ENCODE peak calls at places on chromosomes 1 and 21, in eight cellular contexts. P, F, A, Z, K, H, B and J are unnamed samples.

GRCh38 chr1:218364028-218364710 is 19.0 kb downstream of the TGFB2 start:
- DNase-seq in P (no peak), F (no peak), A (no peak), Z (no peak), K (no peak), H (peak), B (no peak), J (no peak)

GRCh38 chr1:245874942-245875580 is 632.0 kb downstream of the SMYD3 start:
- DNase-seq in P (peak), F (peak), A (peak), Z (peak), K (peak), H (peak), B (peak), J (no peak)

GRCh38 chr1:98110674-98111073 is 189.8 kb upstream of the DPYD start:
- DNase-seq in P (no peak), F (no peak), A (no peak), Z (no peak), K (no peak), H (no peak), B (no peak), J (no peak)

GRCh38 chr1:86515597-86515996 is 31.3 kb upstream of the CLCA4 start:
- DNase-seq in P (no peak), F (no peak), A (no peak), Z (peak), K (no peak), H (no peak), B (no peak), J (no peak)

GRCh38 chr1:234971586-234972297 is 156.9 kb downstream of the TOMM20 start:
- DNase-seq in P (no peak), F (no peak), A (no peak), Z (no peak), K (no peak), H (no peak), B (no peak), J (no peak)

GRCh38 chr21:36282568-36283230 is 37.3 kb upstream of the MORC3 start:
- DNase-seq in P (no peak), F (no peak), A (no peak), Z (no peak), K (no peak), H (no peak), B (no peak), J (no peak)

GRCh38 chr1:21329209-21329844 is 39.1 kb upstream of the ECE1 start:
- DNase-seq in P (no peak), F (no peak), A (no peak), Z (peak), K (no peak), H (peak), B (no peak), J (no peak)

GRCh38 chr1:31420716-31421115 is 7.7 kb downstream of the SERINC2 start:
- DNase-seq in P (no peak), F (no peak), A (no peak), Z (no peak), K (no peak), H (no peak), B (no peak), J (no peak)

GRCh38 chr1:78843111-78843908 is 163.2 kb downstream of the ADGRL4 start:
- DNase-seq in P (no peak), F (no peak), A (no peak), Z (no peak), K (no peak), H (no peak), B (no peak), J (no peak)

GRCh38 chr1:66085600-66085999 is 292.9 kb downstream of the PDE4B start:
- DNase-seq in P (no peak), F (no peak), A (no peak), Z (no peak), K (no peak), H (no peak), B (no peak), J (no peak)

GRCh38 chr1:111208921-111209320 is 8.5 kb upstream of the DENND2D start:
- DNase-seq in P (no peak), F (no peak), A (no peak), Z (no peak), K (no peak), H (no peak), B (no peak), J (no peak)

GRCh38 chr1:32896451-32896850 is 4.7 kb downstream of the TMEM54 start:
- DNase-seq in P (no peak), F (no peak), A (no peak), Z (no peak), K (no peak), H (no peak), B (no peak), J (no peak)

GRCh38 chr1:55823521-55824296 is 608.5 kb upstream of the USP24 start:
- DNase-seq in P (no peak), F (no peak), A (no peak), Z (no peak), K (no peak), H (no peak), B (no peak), J (no peak)

GRCh38 chr1:33317946-33318345 is 3.0 kb downstream of the A3GALT2 start:
- DNase-seq in P (no peak), F (no peak), A (no peak), Z (no peak), K (no peak), H (no peak), B (no peak), J (no peak)

GRCh38 chr1:198030682-198031081 is 113.5 kb downstream of the LHX9 start:
- DNase-seq in P (no peak), F (no peak), A (no peak), Z (no peak), K (no peak), H (no peak), B (no peak), J (no peak)

GRCh38 chr21:45833437-45833836 is 148.1 kb upstream of the COL6A1 start:
- DNase-seq in P (no peak), F (no peak), A (no peak), Z (no peak), K (peak), H (no peak), B (peak), J (no peak)

GRCh38 chr21:34072145-34073031 is 990 bp upstream of the MRPS6 start:
- DNase-seq in P (no peak), F (peak), A (peak), Z (no peak), K (no peak), H (peak), B (no peak), J (peak)

GRCh38 chr1:119336738-119337315 is 31.8 kb upstream of the HAO2 start:
- DNase-seq in P (no peak), F (no peak), A (no peak), Z (no peak), K (no peak), H (no peak), B (no peak), J (no peak)

GRCh38 chr1:230204852-230205251 is 137.8 kb downstream of the GALNT2 start:
- DNase-seq in P (peak), F (peak), A (no peak), Z (peak), K (no peak), H (no peak), B (no peak), J (no peak)

DNA sequence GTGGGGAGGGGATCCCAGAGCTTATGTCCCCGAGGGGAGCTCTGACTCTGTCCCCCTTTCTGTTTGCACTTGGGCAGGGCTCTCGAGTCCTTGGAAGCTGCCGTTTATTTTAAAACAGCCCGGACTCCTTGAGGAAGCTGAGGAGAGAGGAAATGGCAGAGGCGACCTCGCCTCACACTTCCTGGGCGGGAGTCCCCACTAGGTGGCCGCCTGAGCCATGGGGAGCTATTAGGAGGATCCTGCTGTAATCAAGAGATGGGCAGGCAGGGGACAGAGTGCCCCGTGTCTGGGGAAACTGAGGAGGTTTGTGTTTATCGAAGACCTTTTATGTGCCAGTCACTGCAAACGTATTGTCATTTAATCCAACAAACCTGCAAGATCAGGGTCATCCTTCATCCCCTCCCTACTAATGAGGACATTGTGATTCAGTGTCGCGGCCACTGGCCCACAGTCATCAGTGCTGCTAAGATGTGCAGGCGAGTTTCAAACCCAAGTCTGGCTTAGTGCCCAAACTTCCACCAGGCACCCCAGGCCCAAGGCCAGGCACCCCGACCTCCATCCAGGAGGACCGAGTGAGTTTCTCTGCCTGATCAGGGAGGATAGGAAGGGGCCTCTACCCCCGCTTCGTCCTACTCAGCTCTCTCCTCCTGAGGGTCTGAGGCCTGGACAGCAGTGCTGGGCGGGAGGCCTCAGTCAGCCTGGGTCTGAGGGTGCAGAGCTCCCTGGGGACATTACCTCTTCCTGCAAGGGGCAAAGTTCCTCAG is 316.9 kb upstream of the VAMP3 start:
- DNase-seq in P (no peak), F (no peak), A (no peak), Z (peak), K (peak), H (no peak), B (peak), J (no peak)
- TF ChIP-seq CTCF in P (peak), F (no peak), A (peak), Z (peak), K (peak), H (peak), B (peak), J (peak)

DNA sequence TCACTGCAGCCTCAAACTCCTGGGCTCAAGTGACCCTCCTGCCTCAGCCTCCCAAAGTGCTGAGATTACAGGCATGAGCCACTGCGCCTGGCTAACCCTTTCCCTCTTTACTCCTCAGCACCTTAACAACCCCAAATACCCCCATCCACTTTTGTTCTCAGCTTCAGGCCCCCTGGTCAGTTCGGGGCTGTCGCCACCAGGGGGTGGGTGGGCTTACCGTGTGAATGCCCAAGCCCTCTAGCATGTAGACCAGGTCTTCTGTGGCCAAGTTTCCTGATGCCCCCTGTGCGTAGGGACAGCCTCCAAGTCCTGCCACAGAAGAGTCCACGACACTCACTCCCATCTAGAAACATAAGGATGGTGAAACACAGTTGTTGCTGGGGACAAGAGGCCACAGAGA is 3.6 kb upstream of the GALE start:
- DNase-seq in P (no peak), F (no peak), A (no peak), Z (no peak), K (no peak), H (no peak), B (no peak), J (no peak)
- TF ChIP-seq CTCF in P (no peak), F (no peak), A (no peak), Z (no peak), K (no peak), H (no peak), B (no peak), J (peak)

DNA sequence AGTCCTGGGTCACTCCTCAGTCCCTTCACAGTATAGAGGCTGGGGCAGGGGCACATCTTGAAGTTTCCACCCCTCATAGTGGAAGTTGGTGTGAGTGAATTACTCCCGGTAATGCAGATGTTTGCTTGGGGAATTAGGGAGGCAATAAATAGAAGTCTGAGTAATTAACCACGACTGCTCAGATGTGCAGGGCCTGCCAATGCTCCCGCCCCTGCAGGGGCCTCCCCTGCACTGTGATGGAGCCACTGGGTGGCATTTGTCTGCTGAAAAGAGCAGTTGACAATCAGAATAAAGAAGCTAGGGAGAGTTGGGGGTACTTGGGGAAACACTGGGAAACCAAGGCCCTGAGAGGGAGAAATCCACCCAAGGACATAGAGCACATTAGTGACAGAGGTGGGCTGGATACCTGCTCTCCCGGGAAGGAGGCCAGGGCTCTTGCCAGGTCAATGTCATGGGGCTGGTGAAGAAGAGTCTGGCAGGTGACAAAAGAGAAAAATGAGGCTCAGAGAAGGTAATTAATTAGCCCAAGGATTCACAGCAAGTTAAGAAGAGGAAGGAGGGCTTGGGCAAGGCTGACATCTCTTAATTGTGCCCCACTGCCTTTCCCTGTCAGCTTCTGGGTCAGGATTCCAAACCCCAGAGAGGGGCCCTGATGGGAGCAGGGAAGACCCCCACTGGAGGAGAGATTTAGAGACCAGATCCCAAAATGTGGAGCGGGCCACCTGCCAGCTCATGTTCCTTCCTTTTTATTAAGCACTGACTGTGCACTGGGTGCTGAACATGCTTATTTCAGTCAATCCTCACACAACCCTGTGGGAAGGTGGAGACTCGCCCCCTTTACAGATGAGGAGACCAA is 436.2 kb downstream of the MATN1 start:
- DNase-seq in P (no peak), F (no peak), A (no peak), Z (no peak), K (no peak), H (no peak), B (peak), J (peak)
- TF ChIP-seq CTCF in P (no peak), F (no peak), A (no peak), Z (no peak), K (no peak), H (no peak), B (no peak), J (no peak)

GRCh38 chr1:44021581-44022321 is 9.5 kb downstream of the SLC6A9 start:
- DNase-seq in P (no peak), F (no peak), A (no peak), Z (no peak), K (peak), H (no peak), B (peak), J (no peak)
- TF ChIP-seq CTCF in P (no peak), F (no peak), A (no peak), Z (no peak), K (peak), H (no peak), B (no peak), J (peak)

GRCh38 chr1:160544647-160545046 is 21.6 kb upstream of the SLAMF6 start:
- DNase-seq in P (no peak), F (no peak), A (no peak), Z (no peak), K (no peak), H (no peak), B (no peak), J (no peak)
- TF ChIP-seq CTCF in P (no peak), F (no peak), A (no peak), Z (peak), K (peak), H (peak), B (peak), J (peak)

DNA sequence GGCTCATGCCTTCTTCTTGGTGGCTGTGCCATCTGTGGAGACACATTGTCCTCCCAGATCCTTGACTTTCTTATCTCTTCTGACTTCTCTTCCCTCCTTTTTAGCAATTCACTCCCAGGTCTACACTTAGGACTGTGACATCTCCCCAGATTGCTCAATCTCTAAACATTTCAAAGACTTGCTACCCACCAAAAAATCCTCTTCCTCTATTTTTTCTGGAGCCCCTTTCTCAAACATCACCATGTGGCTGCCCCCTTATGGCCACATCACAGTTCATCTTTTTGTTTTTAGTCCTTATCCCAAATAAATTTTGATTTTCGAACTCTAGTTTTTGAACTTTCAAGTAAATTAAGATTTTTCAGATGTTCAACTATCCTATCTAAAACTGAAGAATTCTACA is 148.6 kb upstream of the HOOK1 start:
- DNase-seq in P (no peak), F (no peak), A (no peak), Z (no peak), K (no peak), H (no peak), B (no peak), J (no peak)
- TF ChIP-seq CTCF in P (no peak), F (no peak), A (no peak), Z (no peak), K (no peak), H (peak), B (no peak), J (no peak)